ENCODE peak calls at places on chromosomes 7 and 10, in four cellular contexts. L is SK-N-SH, Y is HepG2, M is GM12878. V is an unnamed sample.

GRCh38 chr10:96863922-96864543 is 31.9 kb downstream of the LCOR start:
- DNase-seq in L (no peak), Y (peak; percentile 94), M (peak; percentile 40), V (peak; percentile 52)

GRCh38 chr7:111029574-111030357 is 61.2 kb upstream of the LRRN3 start:
- DNase-seq in L (no peak), Y (peak; percentile 20), M (peak; percentile 13), V (no peak)

GRCh38 chr7:5694221-5694754 is 87.2 kb downstream of the RNF216 start:
- DNase-seq in L (no peak), Y (no peak), M (no peak), V (no peak)

GRCh38 chr10:71713135-71714040 is 6.2 kb downstream of the C10orf105 start:
- DNase-seq in L (no peak), Y (no peak), M (no peak), V (no peak)

GRCh38 chr10:59362991-59363390 is 642 bp upstream of the FAM13C start:
- DNase-seq in L (peak; percentile 68), Y (no peak), M (no peak), V (no peak)

GRCh38 chr7:65338346-65338745 is 35.3 kb upstream of the ZNF92 start:
- DNase-seq in L (no peak), Y (no peak), M (peak; percentile 73), V (no peak)

GRCh38 chr7:128042027-128042426 is 10.8 kb upstream of the LRRC4 start:
- DNase-seq in L (no peak), Y (no peak), M (no peak), V (no peak)

GRCh38 chr7:30923774-30924413 is 12.2 kb downstream of the AQP1 start:
- DNase-seq in L (peak; percentile 17), Y (no peak), M (no peak), V (no peak)

GRCh38 chr7:117238472-117238871 is 84.4 kb downstream of the WNT2 start:
- DNase-seq in L (no peak), Y (no peak), M (no peak), V (no peak)

GRCh38 chr10:100882681-100883321 is 30.0 kb upstream of the SLF2 start:
- DNase-seq in L (no peak), Y (no peak), M (no peak), V (no peak)

GRCh38 chr7:150957119-150958020 is 20.8 kb downstream of the KCNH2 start:
- DNase-seq in L (peak; percentile 66), Y (no peak), M (no peak), V (no peak)

GRCh38 chr7:155457544-155458316 is at the start of gene EN2:
- DNase-seq in L (peak; percentile 75), Y (no peak), M (no peak), V (no peak)

GRCh38 chr10:132282667-132283603 is 24.8 kb downstream of the STK32C start:
- DNase-seq in L (peak; percentile 56), Y (no peak), M (no peak), V (no peak)

GRCh38 chr7:11579141-11579540 is 252.9 kb downstream of the THSD7A start:
- DNase-seq in L (no peak), Y (no peak), M (no peak), V (no peak)

GRCh38 chr10:125064681-125065492 is 95.5 kb downstream of the CTBP2 start:
- DNase-seq in L (no peak), Y (no peak), M (peak; percentile 95), V (no peak)

GRCh38 chr10:102675151-102675886 is 31.0 kb downstream of the TRIM8 start:
- DNase-seq in L (no peak), Y (no peak), M (no peak), V (no peak)

GRCh38 chr7:92485267-92485892 is 7.6 kb upstream of the ERVW-1 start:
- DNase-seq in L (no peak), Y (no peak), M (no peak), V (no peak)

GRCh38 chr7:105932835-105933477 is 30.1 kb upstream of the CDHR3 start:
- DNase-seq in L (no peak), Y (no peak), M (no peak), V (no peak)

DNA sequence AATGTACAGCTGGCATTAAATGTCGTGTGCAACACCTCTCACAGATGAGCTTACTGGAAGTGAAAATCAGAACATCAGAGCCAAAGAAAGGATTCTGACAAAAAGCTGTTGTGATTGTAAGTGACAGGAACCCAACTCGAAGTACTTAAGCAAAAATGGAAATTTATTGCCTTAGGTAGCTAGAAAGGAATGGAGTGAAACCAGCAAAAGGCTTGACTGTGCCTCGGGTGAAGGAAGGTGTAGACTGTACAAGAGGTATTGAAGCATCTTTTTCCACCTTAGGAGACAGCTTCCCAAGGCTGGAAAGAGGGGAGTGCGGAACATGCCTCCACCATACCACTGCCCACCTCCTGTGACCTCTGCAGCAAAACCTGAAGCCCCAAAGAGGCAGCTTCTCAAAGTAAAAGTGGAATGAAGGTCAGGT is 27.3 kb upstream of the ITGB1 start:
- DNase-seq in L (no peak), Y (no peak), M (no peak), V (no peak)
- H3K27ac ChIP-seq in L (peak overlapping the region; percentile 64), Y (peak overlapping the region; percentile 35), M (no peak overlapping the region), V (peak overlapping the region; percentile 96)

GRCh38 chr7:76397409-76398183 is 11.9 kb downstream of the SSC4D start:
- DNase-seq in L (peak; percentile 100), Y (no peak), M (peak; percentile 19), V (peak; percentile 90)
- TF ChIP-seq PBX3 in L (no peak), Y (no peak), M (no peak), V (no peak)

DNA sequence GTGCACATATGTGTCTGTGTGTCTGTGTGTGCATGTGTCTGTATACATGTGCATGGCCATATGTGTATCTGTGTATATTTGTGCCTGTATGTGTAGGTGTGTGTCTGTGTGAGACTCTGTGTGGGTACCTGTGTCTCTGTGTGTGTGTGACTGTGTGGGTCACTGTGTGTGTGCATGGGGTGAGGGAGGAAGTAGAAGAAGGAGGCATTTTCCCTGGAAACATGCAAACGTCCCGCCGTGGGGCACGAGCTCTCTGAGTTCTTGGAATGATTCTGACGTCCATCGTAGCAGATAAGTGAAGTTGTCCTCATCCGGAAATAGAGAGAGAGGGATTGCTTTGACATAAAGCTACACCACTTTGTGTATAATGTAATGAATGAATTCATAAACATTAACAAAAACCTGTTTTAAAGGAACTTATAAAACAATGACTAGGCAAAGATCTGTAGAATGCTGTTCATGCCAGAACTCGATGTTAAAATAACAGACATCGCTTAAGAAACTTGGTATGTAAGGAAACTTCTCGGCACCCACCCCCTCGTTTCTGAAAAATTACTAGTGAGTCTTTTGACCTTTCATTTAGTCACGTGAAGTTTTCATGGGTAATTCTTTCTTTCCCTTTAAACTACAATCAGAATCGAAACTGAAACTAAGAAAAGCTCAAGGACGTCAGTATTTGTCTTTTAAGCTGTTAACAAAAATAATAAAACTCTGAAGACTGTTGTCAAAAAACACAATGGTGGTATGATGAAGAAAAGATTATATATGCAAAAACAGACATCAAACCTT is 43.6 kb upstream of the KLF6 start:
- DNase-seq in L (no peak), Y (no peak), M (no peak), V (no peak)
- H3K27ac ChIP-seq in L (no peak overlapping the region), Y (no peak overlapping the region), M (peak overlapping the region; percentile 4), V (peak overlapping the region; percentile 77)

GRCh38 chr10:11533328-11533781 is 78.1 kb downstream of the USP6NL start:
- DNase-seq in L (no peak), Y (peak; percentile 46), M (no peak), V (peak; percentile 30)
- TF ChIP-seq PBX3 in L (no peak), Y (no peak), M (no peak), V (no peak)

GRCh38 chr10:119673271-119673670 is 22.1 kb downstream of the BAG3 start:
- DNase-seq in L (no peak), Y (no peak), M (no peak), V (no peak)
- H3K27ac ChIP-seq in L (no peak overlapping the region), Y (no peak overlapping the region), M (no peak overlapping the region), V (peak overlapping the region; percentile 40)

V was measured in A549.